ENCODE peak calls at places on chromosomes 11 and 22, in seven cellular contexts. U is cardiac muscle cell; K is endodermal cell; L is kidney; B is A673; J is tibial artery; S is effector memory CD4-positive, alpha-beta T cell. Y is an unnamed sample.
A peak's percentile ranks its signal among the peaks of the same experiment; 100 is the strongest.

GRCh38 chr11:61972796-61973602 is 5.6 kb upstream of the FTH1 start:
- DNase-seq in S (no peak), J (peak; percentile 74), K (peak; percentile 46), U (no peak), B (no peak), L (no peak), Y (no peak)

GRCh38 chr11:454043-454442 is 4.0 kb downstream of the PTDSS2 start:
- DNase-seq in U (no peak), B (no peak), J (no peak), K (no peak), L (no peak), S (no peak), Y (no peak)

GRCh38 chr11:58275002-58275401 is 6.9 kb upstream of the OR10W1 start:
- DNase-seq in S (no peak), J (no peak), B (no peak), L (no peak), K (no peak), U (no peak), Y (no peak)

GRCh38 chr22:44522526-44523170 is 24.6 kb upstream of the RTL6 start:
- DNase-seq in J (peak; percentile 57), B (no peak), U (no peak), K (no peak), L (no peak), S (no peak), Y (no peak)

GRCh38 chr22:29041408-29041807 is 20.2 kb downstream of the C22orf31 start:
- DNase-seq in K (no peak), U (no peak), S (no peak), L (no peak), B (no peak), J (no peak), Y (no peak)

GRCh38 chr11:12397953-12398352 is 20.6 kb downstream of the PARVA start:
- DNase-seq in B (peak; percentile 26), K (no peak), S (no peak), L (peak; percentile 87), J (peak; percentile 76), U (no peak), Y (no peak)

GRCh38 chr22:17258015-17258827 is 39.0 kb upstream of the ADA2 start:
- DNase-seq in S (no peak), J (no peak), L (peak; percentile 85), U (peak; percentile 79), B (peak; percentile 52), K (peak; percentile 91), Y (peak; percentile 40)

GRCh38 chr22:41517172-41518047 is 26.9 kb downstream of the POLR3H start:
- DNase-seq in J (peak; percentile 89), S (peak; percentile 27), K (peak; percentile 94), L (peak; percentile 78), B (peak; percentile 74), U (peak; percentile 70), Y (no peak)

GRCh38 chr11:303359-303758 is 4.0 kb upstream of the IFITM5 start:
- DNase-seq in U (no peak), B (no peak), L (no peak), J (no peak), K (no peak), S (no peak), Y (no peak)

GRCh38 chr11:8070417-8071101 is 10.5 kb upstream of the TUB start:
- DNase-seq in S (no peak), B (peak; percentile 46), K (peak; percentile 48), J (no peak), L (no peak), U (peak; percentile 64), Y (no peak)

GRCh38 chr22:32636884-32637283 is 162.3 kb downstream of the FBXO7 start:
- DNase-seq in L (no peak), J (no peak), S (no peak), B (no peak), K (no peak), U (no peak), Y (no peak)

GRCh38 chr11:3905080-3905953 is 49.9 kb downstream of the STIM1 start:
- DNase-seq in U (no peak), J (no peak), L (no peak), B (no peak), S (peak; percentile 31), K (no peak), Y (peak; percentile 66)

GRCh38 chr22:26480611-26480932 is 3.0 kb downstream of the HPS4 start:
- DNase-seq in K (no peak), U (no peak), B (no peak), S (no peak), J (peak; percentile 25), L (no peak), Y (no peak)

GRCh38 chr11:34183840-34184358 is 78.5 kb downstream of the NAT10 start:
- DNase-seq in J (no peak), K (no peak), B (no peak), S (no peak), L (peak; percentile 23), U (no peak), Y (no peak)

GRCh38 chr11:94656968-94657367 is 89.8 kb downstream of the PIWIL4 start:
- DNase-seq in B (peak; percentile 56), J (no peak), K (peak; percentile 75), S (no peak), L (no peak), U (no peak), Y (no peak)

GRCh38 chr22:32916025-32916424 is 114.5 kb downstream of the TIMP3 start:
- DNase-seq in U (no peak), J (no peak), S (no peak), K (no peak), B (no peak), L (no peak), Y (no peak)

GRCh38 chr22:50684986-50685385 is 12.4 kb downstream of the SHANK3 start:
- DNase-seq in J (no peak), B (no peak), U (no peak), K (peak; percentile 36), L (no peak), S (no peak), Y (no peak)

GRCh38 chr11:30960387-30960992 is 374.3 kb upstream of the MPPED2 start:
- DNase-seq in L (no peak), B (peak; percentile 86), K (no peak), U (peak; percentile 61), S (no peak), J (no peak), Y (no peak)

GRCh38 chr11:128516886-128517285 is 70.5 kb downstream of the ETS1 start:
- DNase-seq in K (no peak), J (no peak), B (no peak), L (no peak), U (no peak), S (no peak), Y (no peak)

GRCh38 chr22:49213731-49214352 is 613.8 kb downstream of the BRD1 start:
- DNase-seq in L (peak; percentile 13), J (no peak), S (no peak), K (peak; percentile 38), B (no peak), U (no peak), Y (no peak)

GRCh38 chr11:17014774-17015638 is 792 bp upstream of the PLEKHA7 start:
- DNase-seq in J (no peak), S (peak; percentile 5), L (no peak), K (peak; percentile 77), B (peak; percentile 26), U (peak; percentile 56), Y (no peak)

GRCh38 chr11:128633384-128633965 is 46.1 kb upstream of the ETS1 start:
- DNase-seq in U (no peak), J (no peak), L (no peak), K (peak; percentile 23), S (no peak), B (no peak), Y (no peak)

DNA sequence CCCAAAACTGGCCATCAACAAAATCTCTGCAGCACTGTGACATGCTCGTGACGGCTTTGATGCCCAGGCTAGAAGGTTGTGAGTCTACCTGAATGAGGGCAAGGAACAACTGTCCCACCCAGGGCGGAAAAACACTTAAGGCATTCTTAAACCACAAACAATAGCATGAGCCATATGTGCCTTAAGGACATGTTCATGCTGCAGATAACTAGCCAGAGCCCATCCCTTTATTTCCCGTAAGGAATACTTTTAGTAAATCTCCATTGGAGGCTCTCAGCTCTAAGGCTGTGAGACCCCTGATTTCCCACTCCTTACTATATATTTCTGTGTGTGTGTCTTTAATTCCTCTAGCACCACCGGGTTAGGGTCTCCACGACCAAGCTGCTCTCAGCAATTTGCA is 3.4 kb downstream of the CHORDC1 start:
- DNase-seq in J (no peak), S (no peak), U (no peak), K (no peak), B (no peak), L (no peak), Y (no peak)
- H3K4me3 ChIP-seq in J (no peak overlapping the region), S (no peak overlapping the region), U (no peak overlapping the region), K (peak overlapping the region; percentile 93), B (no peak overlapping the region), L (no peak overlapping the region), Y (no peak overlapping the region)

GRCh38 chr22:23074451-23074850 is 4.1 kb downstream of the GNAZ start:
- DNase-seq in K (no peak), J (no peak), B (no peak), L (peak; percentile 59), U (no peak), S (no peak), Y (no peak)

GRCh38 chr22:23072035-23072910 is 2.0 kb downstream of the GNAZ start:
- DNase-seq in K (no peak), B (no peak), S (no peak), J (no peak), L (peak; percentile 53), U (no peak), Y (no peak)

GRCh38 chr22:23073506-23074229 is 3.3 kb downstream of the GNAZ start:
- DNase-seq in L (peak; percentile 36), K (no peak), S (no peak), J (peak; percentile 58), U (no peak), B (no peak), Y (no peak)

GRCh38 chr22:23071163-23072034 is 1.1 kb downstream of the GNAZ start:
- DNase-seq in K (no peak), L (peak; percentile 70), S (no peak), B (no peak), J (peak; percentile 62), U (no peak), Y (no peak)

DNA sequence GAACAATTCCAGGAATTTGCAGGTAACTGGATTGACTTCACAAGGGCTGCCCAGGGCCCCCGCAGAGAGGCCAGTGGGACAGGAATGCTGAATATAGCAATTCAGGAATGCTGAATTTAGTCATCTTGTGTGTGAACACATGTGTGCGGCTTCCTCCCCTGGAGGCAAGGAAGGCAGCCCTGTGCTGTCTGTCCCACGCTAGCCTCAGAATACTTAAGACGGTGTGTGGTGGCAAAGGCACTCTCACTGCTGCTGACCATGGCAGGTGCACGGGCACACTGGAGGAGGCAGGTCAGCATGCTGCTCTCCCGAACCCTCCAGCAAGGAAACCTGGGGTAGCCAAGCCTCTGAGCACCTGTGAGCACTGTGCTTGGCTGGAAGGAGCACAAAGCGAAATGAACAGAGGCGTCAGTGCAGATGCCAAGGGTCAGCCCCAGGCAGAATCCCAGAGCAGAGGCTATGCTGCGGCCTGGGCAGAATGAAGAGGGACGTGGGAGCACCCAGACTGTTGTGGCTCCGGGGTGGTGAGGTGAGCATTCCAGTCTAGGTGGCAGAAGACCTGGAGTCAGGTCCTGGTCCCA is 2.7 kb downstream of the GNAZ start:
- DNase-seq in J (peak; percentile 45), U (no peak), B (no peak), L (peak; percentile 39), K (peak; percentile 74), S (no peak), Y (no peak)
- H3K4me1 ChIP-seq in J (peaks cover 19% of the 10 kb centered on the region), U (no peaks in the 10 kb centered on the region), B (peaks cover 6% of the 10 kb centered on the region), L (no peaks in the 10 kb centered on the region), K (no peaks in the 10 kb centered on the region), S (peaks cover 17% of the 10 kb centered on the region), Y (peaks cover 10% of the 10 kb centered on the region)

GRCh38 chr22:31250740-31251330 is 38.7 kb downstream of the LIMK2 start:
- DNase-seq in B (no peak), S (no peak), U (no peak), L (no peak), J (no peak), K (no peak), Y (no peak)
- H3K4me3 ChIP-seq in B (no peak overlapping the region), S (no peak overlapping the region), U (no peak overlapping the region), L (peak overlapping the region; percentile 1), J (no peak overlapping the region), K (no peak overlapping the region), Y (no peak overlapping the region)

GRCh38 chr11:75492181-75492820 is 33.4 kb downstream of the GDPD5 start:
- DNase-seq in K (peak; percentile 88), J (no peak), U (no peak), B (peak; percentile 34), S (peak; percentile 41), L (no peak), Y (no peak)
- H3K4me1 ChIP-seq in K (peaks cover 7% of the 10 kb centered on the region), J (peaks cover 4% of the 10 kb centered on the region), U (peaks cover 12% of the 10 kb centered on the region), B (no peaks in the 10 kb centered on the region), S (peaks cover 15% of the 10 kb centered on the region), L (no peaks in the 10 kb centered on the region), Y (peaks cover 14% of the 10 kb centered on the region)